ENCODE peak calls at places on chromosomes 12 and 14, in five cellular contexts. R, L, N, G and X are unnamed samples.

GRCh38 chr14:60935283-60935682 is 45.6 kb downstream of the TRMT5 start:
- DNase-seq in R (no peak), L (no peak), N (no peak), G (no peak), X (no peak)

GRCh38 chr12:47867496-47867941 is 37.3 kb downstream of the VDR start:
- DNase-seq in R (no peak), L (peak; percentile 70), N (no peak), G (no peak), X (no peak)

GRCh38 chr12:12172106-12172511 is 94.7 kb downstream of the LRP6 start:
- DNase-seq in R (no peak), L (peak; percentile 15), N (no peak), G (peak; percentile 48), X (peak; percentile 14)

GRCh38 chr12:52082026-52082667 is 2.6 kb downstream of the SMIM41 start:
- DNase-seq in R (no peak), L (no peak), N (peak; percentile 83), G (no peak), X (no peak)

GRCh38 chr12:90854136-90854689 is 100.8 kb downstream of the CCER1 start:
- DNase-seq in R (no peak), L (peak; percentile 25), N (no peak), G (peak; percentile 27), X (peak; percentile 8)

GRCh38 chr12:44573723-44574122 is 302.4 kb downstream of the NELL2 start:
- DNase-seq in R (no peak), L (no peak), N (no peak), G (no peak), X (no peak)

GRCh38 chr14:88831285-88831684 is 6.8 kb downstream of the TTC8 start:
- DNase-seq in R (no peak), L (peak; percentile 56), N (no peak), G (no peak), X (no peak)

GRCh38 chr12:95473947-95474817 is at the start of gene METAP2:
- DNase-seq in R (peak; percentile 96), L (peak; percentile 95), N (peak; percentile 98), G (peak; percentile 95), X (peak; percentile 89)

GRCh38 chr14:32724864-32725550 is 213.7 kb upstream of the NPAS3 start:
- DNase-seq in R (no peak), L (no peak), N (no peak), G (no peak), X (no peak)

GRCh38 chr12:47870175-47870781 is 34.5 kb downstream of the VDR start:
- DNase-seq in R (peak; percentile 62), L (no peak), N (peak; percentile 82), G (no peak), X (no peak)

GRCh38 chr14:71745072-71745471 is 187.2 kb upstream of the RGS6 start:
- DNase-seq in R (no peak), L (no peak), N (no peak), G (no peak), X (no peak)

GRCh38 chr12:39499296-39499695 is 56.4 kb upstream of the KIF21A start:
- DNase-seq in R (no peak), L (no peak), N (no peak), G (no peak), X (no peak)

GRCh38 chr12:50933459-50934124 is 18.8 kb upstream of the HIGD1C start:
- DNase-seq in R (no peak), L (no peak), N (no peak), G (peak; percentile 1), X (no peak)

GRCh38 chr14:81303258-81303935 is 82.6 kb upstream of the GTF2A1 start:
- DNase-seq in R (peak; percentile 93), L (no peak), N (no peak), G (peak; percentile 38), X (peak; percentile 31)

GRCh38 chr14:106842687-106843086 is 1316.3 kb downstream of the TMEM121 start:
- DNase-seq in R (peak; percentile 49), L (no peak), N (no peak), G (no peak), X (no peak)
- TF ChIP-seq CTCF in R (peak; percentile 32), L (no peak), N (no peak), G (peak; percentile 15), X (peak; percentile 32)

GRCh38 chr12:21001778-21002177 is 129.2 kb upstream of the SLCO1B1 start:
- DNase-seq in R (no peak), L (no peak), N (no peak), G (no peak), X (no peak)
- TF ChIP-seq CTCF in R (no peak), L (no peak), N (no peak), G (no peak), X (no peak)

GRCh38 chr14:56280843-56281242 is 162.6 kb downstream of the PELI2 start:
- DNase-seq in R (no peak), L (no peak), N (no peak), G (no peak), X (no peak)
- TF ChIP-seq CTCF in R (no peak), L (no peak), N (no peak), G (no peak), X (no peak)

DNA sequence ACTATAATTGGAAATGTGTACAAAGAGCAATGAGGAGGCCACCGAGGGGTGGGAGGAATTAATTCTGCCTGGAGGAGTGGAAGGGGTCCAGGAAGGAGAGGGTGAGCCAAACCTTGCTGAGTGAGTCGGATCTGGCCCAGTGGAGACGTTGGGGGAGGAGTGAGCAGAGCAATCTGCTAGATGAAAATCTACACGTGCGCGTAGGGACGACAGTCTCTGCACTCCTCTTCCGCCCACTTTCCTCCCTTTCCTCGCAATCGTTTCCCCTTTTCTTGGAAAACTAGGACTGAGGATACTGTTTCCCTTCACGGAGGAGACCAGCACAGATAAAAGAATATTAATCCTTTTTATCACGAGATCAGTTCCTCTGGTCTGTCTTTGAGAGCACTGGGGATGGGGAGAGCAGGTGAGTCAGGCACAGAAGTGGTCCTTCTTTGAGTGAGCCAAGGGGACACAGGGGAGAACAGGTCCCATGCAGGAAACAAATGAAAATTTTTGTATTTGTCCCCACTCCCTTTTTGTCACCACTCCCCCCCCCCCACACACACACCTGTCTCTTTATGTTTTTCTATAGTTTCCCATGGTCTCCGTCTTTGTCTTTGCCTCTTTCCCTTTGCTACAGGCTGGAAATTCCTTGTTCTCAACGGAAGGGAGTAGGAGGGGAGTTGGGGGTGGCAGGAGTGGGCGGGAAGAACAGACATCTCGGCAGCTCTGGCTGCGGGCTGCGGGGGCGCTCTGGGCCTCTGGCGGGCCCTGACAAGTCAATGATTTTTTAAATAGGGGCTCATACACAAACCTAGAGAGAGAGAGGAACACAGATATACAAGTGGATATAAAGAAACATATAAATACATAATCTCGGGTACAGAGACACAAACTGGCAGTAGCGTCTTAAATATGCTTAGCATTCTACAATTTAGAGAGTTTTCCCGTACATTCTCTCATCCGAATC is 2.6 kb upstream of the NAB2 start:
- DNase-seq in R (peak; percentile 58), L (peak; percentile 48), N (peak; percentile 90), G (peak; percentile 40), X (peak; percentile 40)
- TF ChIP-seq CTCF in R (peak; percentile 16), L (peak; percentile 62), N (peak; percentile 24), G (peak; percentile 29), X (peak; percentile 49)

DNA sequence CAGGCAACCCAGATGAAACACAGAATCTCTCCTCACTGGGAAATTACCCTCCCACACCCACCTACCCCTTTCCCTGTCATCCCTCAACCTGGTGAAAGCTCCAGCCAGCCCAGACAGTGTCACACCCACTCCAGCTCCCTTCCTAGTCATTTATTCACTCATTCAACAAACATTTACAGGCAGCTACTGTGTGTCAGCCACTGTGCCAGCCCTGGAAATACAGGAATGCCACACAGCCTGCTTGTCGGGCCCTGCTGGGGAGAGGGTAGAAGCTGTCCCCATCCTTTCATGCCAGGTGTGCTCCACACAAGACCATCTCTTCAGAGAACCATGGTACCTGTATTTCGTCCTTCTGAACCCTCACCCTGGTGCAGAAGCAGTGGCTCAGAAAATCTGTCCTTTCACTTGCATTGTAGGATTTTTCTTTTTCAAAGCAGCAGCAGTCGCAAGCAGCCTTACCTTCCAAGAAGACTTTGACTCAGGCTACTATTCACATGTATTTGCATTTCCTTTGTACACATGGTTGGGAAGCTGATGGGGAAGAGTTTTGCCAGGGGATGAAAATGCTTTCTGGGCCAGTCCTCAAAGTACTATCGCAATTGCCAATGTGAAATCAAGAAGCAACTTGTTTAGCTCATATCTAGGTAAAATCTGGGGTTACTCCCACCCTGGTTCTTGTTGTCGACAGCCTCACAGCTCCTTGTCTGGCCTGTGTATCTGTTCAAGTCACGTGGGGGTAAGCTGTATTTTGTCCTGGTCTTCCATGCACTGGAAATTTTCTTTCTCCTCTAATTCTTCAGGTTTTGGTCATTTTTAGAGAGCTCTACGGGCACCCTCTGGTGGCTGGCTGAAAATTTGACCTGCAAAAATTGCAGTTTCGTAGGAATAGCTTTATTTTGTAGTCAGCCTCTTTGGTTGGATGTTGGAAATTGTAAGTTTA is 147.4 kb upstream of the EGLN3 start:
- DNase-seq in R (peak; percentile 24), L (peak; percentile 48), N (no peak), G (peak; percentile 54), X (peak; percentile 48)
- TF ChIP-seq CTCF in R (peak; percentile 53), L (peak; percentile 69), N (peak; percentile 47), G (peak; percentile 43), X (peak; percentile 66)

GRCh38 chr12:57460457-57461325 is 1.1 kb downstream of the GLI1 start:
- DNase-seq in R (no peak), L (no peak), N (no peak), G (peak; percentile 41), X (peak; percentile 60)

GRCh38 chr12:57462307-57463253 is 3.0 kb downstream of the GLI1 start:
- DNase-seq in R (peak; percentile 91), L (peak; percentile 94), N (peak; percentile 95), G (peak; percentile 93), X (peak; percentile 94)

GRCh38 chr12:57459750-57460400 is at the start of gene GLI1:
- DNase-seq in R (no peak), L (peak; percentile 63), N (no peak), G (peak; percentile 69), X (peak; percentile 71)

GRCh38 chr12:57461326-57461903 is 1.8 kb downstream of the GLI1 start:
- DNase-seq in R (peak; percentile 78), L (peak; percentile 66), N (peak; percentile 91), G (peak; percentile 66), X (peak; percentile 70)

GRCh38 chr12:57461904-57462306 is 2.3 kb downstream of the GLI1 start:
- DNase-seq in R (no peak), L (peak; percentile 42), N (no peak), G (peak; percentile 51), X (peak; percentile 56)
- TF ChIP-seq CTCF in R (no peak), L (no peak), N (no peak), G (no peak), X (no peak)

GRCh38 chr12:15772405-15773018 is 16.7 kb downstream of the EPS8 start:
- DNase-seq in R (no peak), L (no peak), N (no peak), G (no peak), X (no peak)
- TF ChIP-seq CTCF in R (no peak), L (peak; percentile 18), N (no peak), G (peak; percentile 22), X (no peak)

DNA sequence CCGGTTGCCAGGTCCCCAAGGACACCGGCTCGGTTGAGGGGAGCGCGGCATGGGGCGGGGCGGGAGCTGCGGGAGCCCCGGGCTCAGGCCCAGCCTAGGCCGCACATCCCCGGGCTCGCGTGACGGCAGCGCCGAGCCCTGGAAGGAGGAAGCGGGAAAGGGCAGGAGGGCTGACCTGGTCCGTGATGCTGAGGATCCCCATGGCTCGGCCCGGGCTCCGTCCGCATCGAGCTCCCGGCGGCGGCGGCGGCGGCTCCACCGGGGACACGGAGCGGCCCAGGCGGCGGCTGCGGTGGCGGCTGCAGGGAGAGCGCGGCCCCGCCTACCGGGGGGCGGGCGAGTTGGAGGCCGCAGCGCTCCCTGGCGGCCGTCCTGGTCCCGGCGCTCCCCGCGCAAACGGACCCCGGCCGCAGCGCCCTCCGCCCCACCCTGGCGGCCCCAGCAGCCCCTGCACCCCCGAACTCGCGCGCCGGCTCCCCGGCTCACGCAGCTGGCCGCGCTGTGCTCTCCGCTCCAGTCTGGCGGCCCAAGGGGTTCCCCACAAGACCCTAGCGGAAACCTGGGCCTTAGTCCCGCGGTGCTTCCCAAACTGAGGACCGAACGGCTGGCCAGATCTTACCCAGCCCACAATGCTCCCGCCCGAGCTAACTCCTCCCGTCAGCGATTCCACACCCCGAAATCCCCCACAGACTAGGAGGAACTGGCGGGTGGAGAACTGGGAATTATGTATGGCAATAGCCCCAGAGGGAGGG is at the start of gene ANKRD52:
- DNase-seq in R (peak; percentile 81), L (peak; percentile 86), N (peak; percentile 87), G (peak; percentile 97), X (peak; percentile 99)
- TF ChIP-seq CTCF in R (peak; percentile 36), L (peak; percentile 88), N (no peak), G (peak; percentile 84), X (peak; percentile 85)